ENCODE peak calls at places on chromosomes 3 and 15, in five cellular contexts. F is Peyer's patch, E is coronary artery, N is mesothelial cell of epicardium, A is upper lobe of right lung. P is an unnamed sample.

GRCh38 chr3:124234852-124235252 is 242.9 kb upstream of the ROPN1 start:
- DNase-seq in N (no peak), F (no peak), A (no peak), E (no peak), P (no peak)

GRCh38 chr15:75161788-75162414 is 39.8 kb upstream of the C15orf39 start:
- DNase-seq in A (peak), E (no peak), F (no peak), N (no peak), P (no peak)

GRCh38 chr3:111143-112069 is 85.2 kb upstream of the CHL1 start:
- DNase-seq in E (no peak), N (no peak), F (no peak), A (no peak), P (no peak)

GRCh38 chr15:36428102-36428845 is 151.2 kb upstream of the CDIN1 start:
- DNase-seq in E (no peak), A (no peak), N (no peak), F (no peak), P (no peak)

GRCh38 chr3:60588806-60589205 is 662.4 kb downstream of the FHIT start:
- DNase-seq in A (no peak), E (no peak), N (no peak), F (no peak), P (no peak)

GRCh38 chr3:31878231-31878838 is 102.7 kb downstream of the OSBPL10 start:
- DNase-seq in E (no peak), A (no peak), F (no peak), N (no peak), P (no peak)

GRCh38 chr3:124606180-124606579 is 124.1 kb upstream of the UMPS start:
- DNase-seq in N (no peak), E (no peak), F (no peak), A (no peak), P (no peak)

GRCh38 chr15:73849641-73850040 is 23.7 kb upstream of the TBC1D21 start:
- DNase-seq in A (no peak), N (no peak), F (no peak), E (no peak), P (no peak)

GRCh38 chr3:170346481-170347125 is 10.9 kb upstream of the SKIL start:
- DNase-seq in N (no peak), A (no peak), E (no peak), F (no peak), P (no peak)

GRCh38 chr3:61562810-61563613 is 1.6 kb downstream of the PTPRG start:
- DNase-seq in E (peak), F (peak), N (peak), A (peak), P (peak)

GRCh38 chr3:188156051-188156450 is 2.1 kb downstream of the LPP start:
- DNase-seq in E (no peak), N (no peak), F (no peak), A (no peak), P (no peak)

GRCh38 chr3:56818156-56818985 is 16.6 kb upstream of the ARHGEF3 start:
- DNase-seq in N (no peak), A (no peak), F (no peak), E (no peak), P (no peak)

GRCh38 chr15:30043211-30043655 is 39.5 kb upstream of the GOLGA8J start:
- DNase-seq in N (no peak), F (no peak), A (no peak), E (no peak), P (no peak)

GRCh38 chr3:171282041-171282440 is 178.2 kb downstream of the TNIK start:
- DNase-seq in F (no peak), A (no peak), E (no peak), N (no peak), P (no peak)

GRCh38 chr3:101635954-101636798 is 40.8 kb downstream of the ZBTB11 start:
- DNase-seq in E (peak), F (no peak), A (peak), N (peak), P (peak)

GRCh38 chr15:52912172-52912571 is 122.0 kb upstream of the ONECUT1 start:
- DNase-seq in A (no peak), N (no peak), F (no peak), E (no peak), P (no peak)

GRCh38 chr3:140626856-140627255 is 51.0 kb upstream of the TRIM42 start:
- DNase-seq in E (no peak), F (no peak), A (no peak), N (no peak), P (no peak)

GRCh38 chr15:80468776-80469175 is 64.6 kb downstream of the ARNT2 start:
- DNase-seq in A (no peak), F (no peak), N (no peak), E (no peak), P (no peak)

GRCh38 chr3:130250982-130251381 is 94.5 kb upstream of the COL6A5 start:
- DNase-seq in N (no peak), A (peak), E (no peak), F (no peak), P (no peak)

GRCh38 chr3:84755860-84756259 is 202.9 kb upstream of the CADM2 start:
- DNase-seq in E (peak), N (no peak), A (no peak), F (no peak), P (no peak)

GRCh38 chr3:182895513-182896112 is 84.7 kb downstream of the DCUN1D1 start:
- DNase-seq in E (no peak), F (peak), N (no peak), A (no peak), P (no peak)

GRCh38 chr15:47411733-47412530 is 305.4 kb upstream of the SEMA6D start:
- DNase-seq in N (no peak), A (no peak), F (no peak), E (no peak), P (no peak)

GRCh38 chr15:43370310-43370974 is 401 bp downstream of the ZSCAN29 start:
- DNase-seq in N (peak), A (no peak), F (peak), E (peak), P (peak)

GRCh38 chr15:99059010-99059981 is 45.6 kb upstream of the SYNM start:
- DNase-seq in E (peak), N (peak), A (peak), F (peak), P (peak)

GRCh38 chr15:68188647-68189046 is 16.5 kb downstream of the CALML4 start:
- DNase-seq in A (no peak), F (no peak), E (no peak), N (no peak), P (no peak)

GRCh38 chr3:189580190-189580589 is 51.0 kb upstream of the TP63 start:
- DNase-seq in F (no peak), A (no peak), N (no peak), E (no peak), P (no peak)

GRCh38 chr3:179415377-179415776 is 35.9 kb downstream of the GNB4 start:
- DNase-seq in E (no peak), N (no peak), A (no peak), F (no peak), P (no peak)

GRCh38 chr3:8529738-8530525 is 28.3 kb downstream of the LMCD1 start:
- DNase-seq in E (no peak), N (no peak), A (no peak), F (no peak), P (no peak)

GRCh38 chr15:60901647-60902046 is 327.5 kb downstream of the RORA start:
- DNase-seq in A (no peak), F (no peak), E (no peak), N (no peak), P (no peak)

GRCh38 chr3:11096266-11097135 is 57.8 kb upstream of the HRH1 start:
- DNase-seq in N (peak), E (peak), A (peak), F (peak), P (peak)

GRCh38 chr3:73094127-73094526 is 32.7 kb downstream of the EBLN2 start:
- DNase-seq in N (no peak), F (no peak), A (no peak), E (no peak), P (no peak)
- TF ChIP-seq CTCF in N (no peak), F (no peak), A (no peak), E (no peak), P (peak)

GRCh38 chr3:168847293-168847883 is 751.7 kb upstream of the GOLIM4 start:
- DNase-seq in F (no peak), A (no peak), E (no peak), N (no peak), P (peak)
- TF ChIP-seq CTCF in F (no peak), A (peak), E (no peak), N (peak), P (peak)

DNA sequence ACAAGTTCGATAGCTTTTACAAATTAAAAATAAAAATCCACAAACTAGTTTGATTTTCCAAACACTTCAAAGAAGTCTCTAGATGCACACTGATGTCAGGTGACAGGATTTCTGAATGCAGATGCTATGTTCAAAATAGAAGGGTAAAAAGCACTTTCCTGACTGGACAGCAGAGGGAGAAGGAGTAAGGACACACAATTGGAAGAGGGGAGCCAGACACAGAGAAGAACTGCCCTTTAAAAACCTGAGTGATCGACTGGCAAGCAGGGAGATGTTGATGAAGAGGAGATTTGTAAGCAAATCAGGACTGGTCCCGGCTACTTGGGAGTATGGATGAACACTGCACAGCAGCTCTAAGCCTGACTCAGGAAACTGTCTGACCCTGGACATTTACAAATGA is 612.8 kb downstream of the MAGI1 start:
- DNase-seq in N (no peak), E (no peak), F (no peak), A (no peak), P (no peak)
- TF ChIP-seq CTCF in N (no peak), E (no peak), F (no peak), A (peak), P (peak)

GRCh38 chr3:5305681-5305983 is 118.1 kb downstream of the EDEM1 start:
- DNase-seq in E (no peak), A (no peak), F (no peak), N (no peak), P (no peak)
- TF ChIP-seq CTCF in E (no peak), A (peak), F (no peak), N (no peak), P (no peak)